ENCODE peak calls at places on chromosomes 12 and 14, in four cellular contexts. V is hepatocyte, S is glutamatergic neuron, W is stomach. I is an unnamed sample.

GRCh38 chr12:42448841-42449240 is 122.9 kb downstream of the PPHLN1 start:
- DNase-seq in S (no peak), V (no peak), W (no peak), I (no peak)

GRCh38 chr14:77053046-77053841 is 24.7 kb upstream of the IRF2BPL start:
- DNase-seq in V (peak), W (peak), S (peak), I (peak)

GRCh38 chr14:67263499-67264149 is 22.4 kb downstream of the PALS1 start:
- DNase-seq in V (peak), W (no peak), S (no peak), I (no peak)

GRCh38 chr12:100027671-100028070 is 42.9 kb upstream of the ANKS1B start:
- DNase-seq in W (no peak), S (no peak), V (no peak), I (no peak)

GRCh38 chr14:102848830-102849521 is 71.7 kb downstream of the TRAF3 start:
- DNase-seq in W (peak), S (peak), V (no peak), I (no peak)

GRCh38 chr14:28763914-28764848 is 2.4 kb upstream of the FOXG1 start:
- DNase-seq in V (no peak), S (no peak), W (no peak), I (no peak)

GRCh38 chr14:93103392-93104080 is 12.2 kb downstream of the ITPK1 start:
- DNase-seq in V (no peak), S (no peak), W (peak), I (peak)

GRCh38 chr12:108948369-108948768 is 68.5 kb downstream of the DAO start:
- DNase-seq in S (no peak), W (no peak), V (no peak), I (no peak)

GRCh38 chr14:40697221-40697620 is 909.5 kb upstream of the LRFN5 start:
- DNase-seq in W (no peak), V (no peak), S (no peak), I (no peak)

GRCh38 chr14:99554757-99555531 is 49.1 kb downstream of the CCDC85C start:
- DNase-seq in V (peak), S (no peak), W (peak), I (peak)

GRCh38 chr12:109735825-109736551 is 22.4 kb downstream of the FAM222A start:
- DNase-seq in S (peak), V (no peak), W (peak), I (no peak)